ENCODE peak calls at places on chromosomes 5 and 9, in seven cellular contexts. S is SJSA1; W is CD8-positive, alpha-beta memory T cell; O is thoracic aorta; C is AG04450; E is dorsolateral prefrontal cortex; L is neuronal stem cell. A is an unnamed sample. For H3K27me3, the result is how much of the 10 kb centered on the place peaks cover.

GRCh38 chr5:82641362-82641988 is 363.3 kb upstream of the RPS23 start:
- DNase-seq in S (no peak), W (no peak), O (peak), C (peak), E (no peak), L (peak), A (peak)

GRCh38 chr5:87195104-87195581 is 72.5 kb upstream of the RASA1 start:
- DNase-seq in S (no peak), W (no peak), O (no peak), C (peak), E (no peak), L (no peak), A (no peak)

GRCh38 chr9:8799231-8800014 is 999.8 kb upstream of the DMAC1 start:
- DNase-seq in S (no peak), W (no peak), O (no peak), C (no peak), E (no peak), L (no peak), A (no peak)

GRCh38 chr9:16245756-16246440 is 624.6 kb downstream of the BNC2 start:
- DNase-seq in S (no peak), W (no peak), O (no peak), C (no peak), E (no peak), L (no peak), A (no peak)

GRCh38 chr5:102815560-102816324 is 60.6 kb downstream of the PAM start:
- DNase-seq in S (no peak), W (no peak), O (no peak), C (no peak), E (no peak), L (no peak), A (no peak)

GRCh38 chr5:53323511-53323910 is 156.9 kb upstream of the FST start:
- DNase-seq in S (no peak), W (no peak), O (no peak), C (no peak), E (no peak), L (no peak), A (no peak)

GRCh38 chr9:108521063-108521462 is 334.7 kb downstream of the ACTL7B start:
- DNase-seq in S (no peak), W (no peak), O (no peak), C (peak), E (no peak), L (no peak), A (no peak)

GRCh38 chr5:134003957-134004625 is 684 bp downstream of the VDAC1 start:
- DNase-seq in S (peak), W (peak), O (no peak), C (no peak), E (peak), L (peak), A (no peak)

GRCh38 chr5:79002374-79002773 is 17.3 kb upstream of the ARSB start:
- DNase-seq in S (no peak), W (no peak), O (no peak), C (no peak), E (no peak), L (no peak), A (no peak)

GRCh38 chr5:160171656-160172055 is 52.4 kb upstream of the PWWP2A start:
- DNase-seq in S (no peak), W (no peak), O (no peak), C (no peak), E (no peak), L (no peak), A (no peak)

GRCh38 chr5:35656721-35657120 is 39.1 kb downstream of the SPEF2 start:
- DNase-seq in S (no peak), W (no peak), O (no peak), C (peak), E (no peak), L (no peak), A (no peak)

GRCh38 chr9:129869585-129870501 is 34.6 kb downstream of the USP20 start:
- DNase-seq in S (no peak), W (no peak), O (no peak), C (no peak), E (no peak), L (no peak), A (no peak)

GRCh38 chr9:133732351-133733073 is 5.6 kb downstream of the SARDH start:
- DNase-seq in S (peak), W (no peak), O (no peak), C (no peak), E (no peak), L (no peak), A (no peak)

GRCh38 chr9:93270976-93271375 is 87.0 kb downstream of the WNK2 start:
- DNase-seq in S (no peak), W (no peak), O (no peak), C (no peak), E (no peak), L (no peak), A (no peak)

GRCh38 chr5:97408331-97408730 is 225.3 kb upstream of the RIOK2 start:
- DNase-seq in S (no peak), W (no peak), O (no peak), C (no peak), E (no peak), L (no peak), A (no peak)

GRCh38 chr5:150458819-150459557 is 9.4 kb upstream of the RPS14 start:
- DNase-seq in S (peak), W (peak), O (peak), C (no peak), E (peak), L (peak), A (peak)

GRCh38 chr9:135499326-135500070 is 984 bp upstream of the MRPS2 start:
- DNase-seq in S (peak), W (peak), O (peak), C (peak), E (peak), L (peak), A (peak)

GRCh38 chr9:128304971-128305288 is 17.3 kb downstream of the TRUB2 start:
- DNase-seq in S (no peak), W (no peak), O (no peak), C (no peak), E (no peak), L (no peak), A (no peak)

GRCh38 chr9:79644601-79645000 is 72.8 kb downstream of the TLE4 start:
- DNase-seq in S (no peak), W (no peak), O (no peak), C (no peak), E (no peak), L (no peak), A (no peak)

GRCh38 chr9:79644048-79644447 is 72.3 kb downstream of the TLE4 start:
- DNase-seq in S (no peak), W (no peak), O (no peak), C (no peak), E (no peak), L (no peak), A (no peak)

GRCh38 chr9:79641055-79641454 is 69.3 kb downstream of the TLE4 start:
- DNase-seq in S (no peak), W (no peak), O (no peak), C (no peak), E (no peak), L (no peak), A (no peak)

GRCh38 chr9:79642671-79643070 is 70.9 kb downstream of the TLE4 start:
- DNase-seq in S (no peak), W (no peak), O (no peak), C (no peak), E (no peak), L (no peak), A (no peak)

GRCh38 chr9:79645110-79645509 is 73.3 kb downstream of the TLE4 start:
- DNase-seq in S (no peak), W (no peak), O (no peak), C (no peak), E (no peak), L (no peak), A (no peak)
- H3K27ac ChIP-seq in S (no peak), W (no peak), O (no peak), C (no peak), E (no peak), L (peak), A (no peak)

GRCh38 chr5:73286891-73287290 is 113.9 kb downstream of the TMEM174 start:
- DNase-seq in S (no peak), W (no peak), O (no peak), C (no peak), E (no peak), L (no peak), A (no peak)
- H3K27me3 ChIP-seq in S (under half), W (under half), O (under half), C (under half), E (under half), L (under half), A (under half)

DNA sequence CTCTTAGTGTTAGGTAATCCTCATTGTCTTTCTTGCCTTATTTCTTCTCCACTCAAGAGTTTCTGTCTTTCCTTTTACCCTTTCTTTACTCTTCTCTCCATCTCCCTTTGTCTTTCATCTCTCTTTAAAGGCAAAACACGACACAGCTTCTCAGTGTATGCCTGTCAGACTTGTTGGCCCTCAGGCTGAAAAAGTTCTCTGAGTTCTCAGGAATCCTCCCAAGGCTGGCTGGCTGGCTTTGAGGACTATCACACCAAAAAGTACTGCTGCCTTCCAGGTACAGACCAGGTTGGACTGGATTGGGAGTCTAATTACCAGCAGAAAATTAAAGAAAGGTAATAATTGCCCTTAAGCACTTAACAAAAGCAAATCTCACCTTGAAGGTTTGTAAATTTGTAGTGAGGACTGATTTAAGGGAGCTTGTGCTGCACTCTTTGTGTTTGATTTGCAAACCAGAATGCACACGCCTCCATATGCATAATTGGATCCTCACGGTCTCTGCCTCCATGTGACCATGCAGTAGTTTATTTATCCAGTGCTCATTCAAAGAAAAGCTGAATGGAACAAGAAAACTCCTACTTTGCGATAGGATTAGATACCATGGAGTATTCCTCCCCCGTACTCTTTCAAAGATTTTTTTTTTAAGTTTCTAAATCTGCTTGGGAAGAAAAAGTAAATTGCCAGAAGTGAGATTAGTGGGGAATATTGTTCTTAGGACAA is 290.3 kb upstream of the TUT7 start:
- DNase-seq in S (no peak), W (no peak), O (no peak), C (no peak), E (no peak), L (peak), A (no peak)
- H3K27ac ChIP-seq in S (no peak), W (no peak), O (no peak), C (no peak), E (no peak), L (peak), A (no peak)

GRCh38 chr9:123361086-123361730 is 5.2 kb downstream of the CRB2 start:
- DNase-seq in S (no peak), W (no peak), O (no peak), C (no peak), E (no peak), L (no peak), A (no peak)

GRCh38 chr9:123360161-123361085 is 4.4 kb downstream of the CRB2 start:
- DNase-seq in S (no peak), W (no peak), O (no peak), C (no peak), E (no peak), L (peak), A (no peak)

GRCh38 chr9:123358181-123358894 is 2.3 kb downstream of the CRB2 start:
- DNase-seq in S (no peak), W (no peak), O (no peak), C (no peak), E (peak), L (peak), A (no peak)

GRCh38 chr9:123359106-123359505 is 3.1 kb downstream of the CRB2 start:
- DNase-seq in S (no peak), W (no peak), O (no peak), C (no peak), E (no peak), L (no peak), A (no peak)

GRCh38 chr9:123359546-123359945 is 3.5 kb downstream of the CRB2 start:
- DNase-seq in S (no peak), W (no peak), O (no peak), C (no peak), E (no peak), L (no peak), A (no peak)
- H3K27me3 ChIP-seq in S (under half), W (under half), O (under half), C (under half), E (under half), L (under half), A (under half)

DNA sequence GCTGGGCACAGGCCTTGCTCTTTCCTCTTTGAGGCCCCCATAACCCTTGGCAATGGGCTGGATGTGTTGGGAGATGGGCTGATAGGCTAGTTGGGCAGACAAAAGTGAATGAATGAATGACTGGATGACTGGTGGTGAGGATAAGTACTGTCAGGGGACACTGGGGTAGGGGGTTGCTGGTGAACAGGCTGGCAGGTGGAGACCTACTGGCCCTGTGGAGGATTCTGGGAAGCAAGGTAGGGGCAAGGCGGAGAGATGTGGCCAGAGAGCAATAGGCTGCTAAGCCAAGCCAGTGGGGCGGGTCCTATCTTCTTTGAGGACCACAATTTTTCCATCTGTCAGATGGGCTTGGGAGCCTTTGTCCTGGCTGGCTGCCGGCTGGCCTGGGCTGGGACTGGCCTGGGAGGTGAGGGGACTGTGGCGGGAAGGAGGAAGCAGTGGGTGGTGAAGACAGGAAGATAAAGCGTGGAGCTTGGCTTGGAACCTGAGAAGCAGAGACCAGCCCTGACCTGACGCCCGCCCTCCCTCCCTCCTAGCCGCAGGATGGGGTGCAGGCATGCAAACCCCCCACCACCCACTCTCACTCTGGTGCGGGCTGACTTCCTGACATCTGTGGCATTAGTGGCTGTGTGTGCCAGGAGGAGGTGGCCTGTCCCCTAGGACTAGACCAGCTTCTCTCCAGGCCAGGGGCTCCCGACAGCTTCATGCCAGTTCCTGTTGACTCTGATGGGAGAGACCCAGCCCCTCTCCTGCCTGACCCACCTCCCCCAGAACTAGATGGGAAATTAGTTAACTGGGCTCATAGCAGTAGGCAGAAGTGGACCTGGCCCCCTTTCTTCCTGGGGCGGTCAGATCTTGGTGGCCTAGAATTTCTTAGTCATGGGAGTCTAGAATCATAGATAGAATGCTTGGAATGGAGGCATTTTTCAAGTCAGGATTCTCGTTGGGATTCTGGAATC is 9.5 kb downstream of the CXXC5 start:
- DNase-seq in S (peak), W (no peak), O (no peak), C (no peak), E (no peak), L (no peak), A (no peak)
- H3K27ac ChIP-seq in S (peak), W (peak), O (peak), C (peak), E (peak), L (no peak), A (peak)

GRCh38 chr5:42948961-42949347 is 91.2 kb downstream of the ANXA2R start:
- DNase-seq in S (no peak), W (no peak), O (no peak), C (no peak), E (no peak), L (no peak), A (no peak)
- H3K27me3 ChIP-seq in S (under half), W (under half), O (under half), C (under half), E (half or more), L (under half), A (under half)

GRCh38 chr9:122080986-122081385 is 12.1 kb downstream of the TTLL11 start:
- DNase-seq in S (no peak), W (no peak), O (no peak), C (peak), E (no peak), L (no peak), A (no peak)
- H3K27ac ChIP-seq in S (no peak), W (no peak), O (peak), C (no peak), E (peak), L (no peak), A (no peak)

DNA sequence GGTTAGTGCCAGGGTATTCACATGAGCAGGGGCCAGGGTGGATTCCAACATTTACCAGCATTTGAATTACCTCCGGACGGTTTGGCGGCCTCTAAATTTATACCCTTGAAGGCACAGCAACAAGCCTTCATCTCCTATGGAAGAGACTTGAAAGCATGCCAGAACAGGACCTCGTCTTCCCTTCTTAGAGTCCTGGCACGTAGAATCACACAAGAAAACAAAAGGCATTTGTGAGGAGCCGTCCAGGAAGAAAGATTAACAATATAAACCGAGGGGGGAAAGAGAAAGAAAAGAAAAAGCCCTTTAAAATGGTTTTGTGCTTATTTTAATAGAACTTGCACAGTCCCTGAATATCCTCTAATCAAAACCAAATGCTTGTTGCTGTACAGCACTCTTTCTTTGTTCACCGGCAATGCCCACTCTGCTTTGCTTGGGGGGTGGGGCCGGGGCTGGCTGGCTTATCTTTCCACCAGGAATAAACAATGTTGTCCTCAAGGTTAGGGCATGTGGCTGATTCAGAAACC is 575.8 kb upstream of the ZNF462 start:
- DNase-seq in S (peak), W (no peak), O (no peak), C (no peak), E (no peak), L (no peak), A (no peak)
- H3K27me3 ChIP-seq in S (under half), W (under half), O (under half), C (under half), E (under half), L (under half), A (under half)

GRCh38 chr9:90433398-90433890 is 209.2 kb downstream of the DIRAS2 start:
- DNase-seq in S (no peak), W (no peak), O (no peak), C (no peak), E (no peak), L (peak), A (no peak)
- H3K27ac ChIP-seq in S (no peak), W (no peak), O (no peak), C (no peak), E (no peak), L (no peak), A (no peak)